ENCODE peak calls at places on chromosomes 12 and 14, in six cellular contexts. N, V, C, L, Q and M are unnamed samples.

GRCh38 chr12:3150308-3150670 is 73.1 kb downstream of the TSPAN9 start:
- DNase-seq in N (no peak), V (no peak), C (no peak), L (no peak), Q (no peak), M (no peak)

GRCh38 chr14:63895510-63895909 is 42.7 kb downstream of the SYNE2 start:
- DNase-seq in N (no peak), V (no peak), C (no peak), L (no peak), Q (no peak), M (no peak)

GRCh38 chr12:106897082-106897481 is 58.6 kb upstream of the TMEM263 start:
- DNase-seq in N (no peak), V (no peak), C (no peak), L (no peak), Q (no peak), M (no peak)

GRCh38 chr12:56866493-56866892 is 67.7 kb downstream of the SDR9C7 start:
- DNase-seq in N (no peak), V (no peak), C (no peak), L (no peak), Q (no peak), M (no peak)

GRCh38 chr12:11607313-11608081 is 42.0 kb upstream of the ETV6 start:
- DNase-seq in N (no peak), V (no peak), C (no peak), L (peak; percentile 76), Q (peak; percentile 49), M (no peak)

GRCh38 chr12:100376166-100376565 is 19.3 kb downstream of the SLC17A8 start:
- DNase-seq in N (no peak), V (no peak), C (no peak), L (no peak), Q (no peak), M (no peak)

GRCh38 chr14:61080591-61081010 is 99.6 kb downstream of the SLC38A6 start:
- DNase-seq in N (no peak), V (no peak), C (no peak), L (peak; percentile 93), Q (peak; percentile 72), M (no peak)

GRCh38 chr12:83186437-83186836 is 499.7 kb downstream of the TMTC2 start:
- DNase-seq in N (no peak), V (no peak), C (no peak), L (no peak), Q (no peak), M (no peak)

GRCh38 chr12:17215754-17216153 is 609.8 kb upstream of the LMO3 start:
- DNase-seq in N (no peak), V (no peak), C (no peak), L (no peak), Q (no peak), M (no peak)

GRCh38 chr12:29762637-29763300 is 21.0 kb downstream of the TMTC1 start:
- DNase-seq in N (no peak), V (peak; percentile 57), C (no peak), L (no peak), Q (no peak), M (no peak)

GRCh38 chr12:70645494-70646317 is 8.5 kb upstream of the PTPRB start:
- DNase-seq in N (no peak), V (peak; percentile 67), C (no peak), L (peak; percentile 95), Q (peak; percentile 44), M (no peak)

GRCh38 chr12:106123551-106123991 is 15.2 kb downstream of the NUAK1 start:
- DNase-seq in N (peak; percentile 52), V (peak; percentile 83), C (no peak), L (no peak), Q (no peak), M (no peak)

GRCh38 chr14:60722163-60722835 is 1.9 kb downstream of the SIX4 start:
- DNase-seq in N (peak; percentile 22), V (no peak), C (peak; percentile 79), L (peak; percentile 68), Q (no peak), M (no peak)

GRCh38 chr12:53995311-53996187 is 4.4 kb upstream of the HOXC9 start:
- DNase-seq in N (peak; percentile 75), V (no peak), C (no peak), L (no peak), Q (no peak), M (no peak)

GRCh38 chr12:114916531-114916930 is 232.6 kb upstream of the TBX3 start:
- DNase-seq in N (no peak), V (no peak), C (no peak), L (peak; percentile 11), Q (no peak), M (no peak)

GRCh38 chr12:62793256-62794217 is 141.4 kb downstream of the PPM1H start:
- DNase-seq in N (peak; percentile 86), V (peak; percentile 86), C (peak; percentile 84), L (peak; percentile 81), Q (peak; percentile 66), M (peak; percentile 66)

GRCh38 chr12:111105294-111105693 is 184.9 kb upstream of the MYL2 start:
- DNase-seq in N (no peak), V (no peak), C (no peak), L (no peak), Q (no peak), M (no peak)

GRCh38 chr14:72638021-72638420 is 255.9 kb downstream of the DPF3 start:
- DNase-seq in N (no peak), V (peak; percentile 37), C (no peak), L (peak; percentile 85), Q (peak; percentile 81), M (no peak)

GRCh38 chr14:95895720-95896119 is 19.1 kb downstream of the TUNAR start:
- DNase-seq in N (no peak), V (no peak), C (no peak), L (no peak), Q (no peak), M (no peak)

GRCh38 chr14:34324363-34324795 is 137.7 kb downstream of the SPTSSA start:
- DNase-seq in N (no peak), V (peak; percentile 19), C (no peak), L (no peak), Q (peak; percentile 16), M (no peak)

GRCh38 chr14:51954657-51955056 is 34.7 kb upstream of the RTRAF start:
- DNase-seq in N (no peak), V (no peak), C (no peak), L (no peak), Q (no peak), M (no peak)

GRCh38 chr12:33671676-33672075 is 232.1 kb upstream of the SYT10 start:
- DNase-seq in N (no peak), V (no peak), C (no peak), L (no peak), Q (no peak), M (no peak)

GRCh38 chr14:24978862-24979724 is 70.9 kb downstream of the STXBP6 start:
- DNase-seq in N (no peak), V (no peak), C (no peak), L (peak; percentile 63), Q (no peak), M (no peak)

GRCh38 chr12:50637870-50638481 is 125.9 kb upstream of the ATF1 start:
- DNase-seq in N (no peak), V (no peak), C (no peak), L (peak; percentile 41), Q (no peak), M (no peak)

GRCh38 chr12:110547090-110547489 is 36.0 kb downstream of the PPTC7 start:
- DNase-seq in N (no peak), V (no peak), C (no peak), L (no peak), Q (no peak), M (no peak)

GRCh38 chr14:59474172-59474571 is 9.0 kb upstream of the GPR135 start:
- DNase-seq in N (no peak), V (no peak), C (no peak), L (peak; percentile 85), Q (no peak), M (no peak)

GRCh38 chr12:105253882-105254513 is 18.0 kb upstream of the APPL2 start:
- DNase-seq in N (no peak), V (no peak), C (no peak), L (peak; percentile 66), Q (no peak), M (no peak)

GRCh38 chr12:75720807-75721206 is 209.4 kb upstream of the KRR1 start:
- DNase-seq in N (no peak), V (no peak), C (no peak), L (no peak), Q (no peak), M (no peak)

GRCh38 chr14:81157431-81157830 is 63.3 kb downstream of the GTF2A1 start:
- DNase-seq in N (no peak), V (no peak), C (no peak), L (peak; percentile 52), Q (no peak), M (no peak)

GRCh38 chr14:94597788-94598187 is 14.4 kb upstream of the SERPINA3 start:
- DNase-seq in N (no peak), V (no peak), C (no peak), L (no peak), Q (no peak), M (no peak)

DNA sequence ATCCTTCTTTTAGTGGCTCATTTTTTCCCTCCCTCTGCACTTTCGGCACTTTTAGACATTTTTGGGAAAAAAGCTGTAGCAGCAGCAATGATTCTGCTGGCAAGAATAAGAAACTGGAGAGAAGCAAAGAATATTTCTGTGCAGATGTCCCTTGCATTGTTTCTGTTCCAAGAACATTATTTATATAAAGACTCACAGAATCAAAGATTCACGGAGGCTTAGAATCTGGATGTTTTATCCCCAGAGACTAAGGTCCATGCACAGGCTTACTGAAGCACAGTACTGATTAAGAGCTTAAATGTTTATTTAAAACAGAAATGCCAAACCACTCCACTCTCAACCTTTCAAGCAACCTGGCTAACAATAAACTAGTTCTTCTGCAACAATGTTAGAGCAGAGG is 12.4 kb downstream of the ZC2HC1C start:
- DNase-seq in N (no peak), V (no peak), C (no peak), L (no peak), Q (no peak), M (no peak)
- H3K27ac ChIP-seq in N (peak overlapping the region; percentile 30), V (peak overlapping the region; percentile 48), C (peak overlapping the region; percentile 8), L (no peak overlapping the region), Q (no peak overlapping the region), M (no peak overlapping the region)

DNA sequence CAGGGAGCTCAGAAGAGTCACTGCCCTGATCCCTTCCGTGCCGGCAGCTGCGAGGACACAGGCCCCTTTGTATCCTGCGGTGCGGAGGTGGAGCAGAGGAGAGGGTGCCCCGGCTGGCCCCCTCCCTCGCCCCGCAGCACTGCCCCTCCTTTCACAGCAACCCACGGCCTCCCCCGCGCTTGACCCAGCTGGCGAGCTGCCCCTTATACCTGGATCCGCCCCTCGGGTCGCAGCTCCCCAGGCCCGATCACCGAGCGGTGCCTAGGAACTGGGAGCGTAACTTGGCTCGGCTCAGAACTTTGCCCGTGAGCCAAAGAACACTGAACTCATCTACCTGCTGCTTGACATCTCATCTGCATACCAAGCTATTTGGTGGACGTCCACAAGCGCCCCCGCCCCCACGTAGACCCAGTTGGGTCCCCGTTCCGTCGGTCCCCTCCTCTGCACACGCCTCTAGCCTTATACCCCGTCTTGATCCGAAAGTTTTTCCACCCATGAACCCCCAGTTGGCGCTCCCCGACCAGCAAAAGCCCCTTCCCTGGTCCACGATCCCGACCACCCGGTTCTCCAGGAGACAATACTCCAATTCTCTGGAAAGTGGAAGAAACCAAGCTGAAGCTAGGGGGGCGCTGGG is 697 bp upstream of the DNAJC14 start:
- DNase-seq in N (peak; percentile 71), V (peak; percentile 44), C (peak; percentile 89), L (no peak), Q (no peak), M (peak; percentile 48)
- TF ChIP-seq CTCF in N (no peak), V (no peak), C (no peak), L (no peak), Q (no peak), M (no peak)

GRCh38 chr12:12735301-12735700 is 18.1 kb downstream of the CDKN1B start:
- DNase-seq in N (no peak), V (no peak), C (no peak), L (peak; percentile 96), Q (no peak), M (no peak)
- H3K4me3 ChIP-seq in N (no peak overlapping the region), V (no peak overlapping the region), C (no peak overlapping the region), L (no peak overlapping the region), Q (no peak overlapping the region), M (no peak overlapping the region)

GRCh38 chr12:113268136-113268535 is 46.9 kb downstream of the TPCN1 start:
- DNase-seq in N (no peak), V (no peak), C (peak; percentile 37), L (no peak), Q (no peak), M (no peak)
- H3K27ac ChIP-seq in N (no peak overlapping the region), V (peak overlapping the region; percentile 92), C (no peak overlapping the region), L (no peak overlapping the region), Q (no peak overlapping the region), M (no peak overlapping the region)